ENCODE peak calls at places on chromosomes 6 and 20, in nine cellular contexts. One of them, this sample, is unnamed.

GRCh38 chr20:19407731-19408130 is 195.3 kb downstream of the SLC24A3 start:
- DNase-seq in GM12878: no peak
- DNase-seq in tibial nerve: no peak
- DNase-seq in SK-N-SH: no peak
- DNase-seq in suprapubic skin: no peak
- DNase-seq in HepG2: no peak
- DNase-seq in ovary: no peak
- DNase-seq in transverse colon: no peak
- DNase-seq in upper lobe of left lung: peak
- DNase-seq in this sample: no peak

GRCh38 chr6:21900730-21901129 is 307.2 kb downstream of the SOX4 start:
- DNase-seq in suprapubic skin: no peak
- DNase-seq in upper lobe of left lung: no peak
- DNase-seq in ovary: no peak
- DNase-seq in HepG2: no peak
- DNase-seq in GM12878: no peak
- DNase-seq in SK-N-SH: no peak
- DNase-seq in tibial nerve: no peak
- DNase-seq in transverse colon: no peak
- DNase-seq in this sample: no peak

GRCh38 chr20:57902478-57902877 is 192.7 kb upstream of the PMEPA1 start:
- DNase-seq in GM12878: no peak
- DNase-seq in tibial nerve: no peak
- DNase-seq in ovary: no peak
- DNase-seq in upper lobe of left lung: no peak
- DNase-seq in suprapubic skin: no peak
- DNase-seq in transverse colon: no peak
- DNase-seq in HepG2: no peak
- DNase-seq in SK-N-SH: no peak
- DNase-seq in this sample: no peak

GRCh38 chr20:46894579-46894958 is at the start of gene EYA2:
- DNase-seq in GM12878: no peak
- DNase-seq in HepG2: no peak
- DNase-seq in SK-N-SH: peak
- DNase-seq in suprapubic skin: no peak
- DNase-seq in upper lobe of left lung: no peak
- DNase-seq in tibial nerve: no peak
- DNase-seq in ovary: no peak
- DNase-seq in transverse colon: peak
- DNase-seq in this sample: no peak

GRCh38 chr6:34059136-34059731 is 86.7 kb downstream of the GRM4 start:
- DNase-seq in HepG2: no peak
- DNase-seq in GM12878: no peak
- DNase-seq in ovary: no peak
- DNase-seq in suprapubic skin: no peak
- DNase-seq in SK-N-SH: no peak
- DNase-seq in upper lobe of left lung: no peak
- DNase-seq in tibial nerve: no peak
- DNase-seq in transverse colon: no peak
- DNase-seq in this sample: no peak

GRCh38 chr6:83055366-83055964 is 10.2 kb downstream of the UBE3D start:
- DNase-seq in SK-N-SH: peak
- DNase-seq in tibial nerve: peak
- DNase-seq in transverse colon: peak
- DNase-seq in GM12878: no peak
- DNase-seq in upper lobe of left lung: no peak
- DNase-seq in ovary: peak
- DNase-seq in suprapubic skin: no peak
- DNase-seq in HepG2: peak
- DNase-seq in this sample: no peak

GRCh38 chr6:25250878-25251277 is 28.3 kb upstream of the CARMIL1 start:
- DNase-seq in GM12878: peak
- DNase-seq in suprapubic skin: no peak
- DNase-seq in ovary: no peak
- DNase-seq in tibial nerve: no peak
- DNase-seq in SK-N-SH: no peak
- DNase-seq in transverse colon: no peak
- DNase-seq in upper lobe of left lung: no peak
- DNase-seq in HepG2: no peak
- DNase-seq in this sample: no peak

GRCh38 chr6:7045331-7045730 is 62.4 kb upstream of the RREB1 start:
- DNase-seq in tibial nerve: no peak
- DNase-seq in SK-N-SH: no peak
- DNase-seq in upper lobe of left lung: no peak
- DNase-seq in suprapubic skin: no peak
- DNase-seq in ovary: no peak
- DNase-seq in GM12878: no peak
- DNase-seq in transverse colon: no peak
- DNase-seq in HepG2: no peak
- DNase-seq in this sample: no peak

GRCh38 chr20:56924976-56925695 is 296.0 kb downstream of the TFAP2C start:
- DNase-seq in suprapubic skin: no peak
- DNase-seq in SK-N-SH: peak
- DNase-seq in GM12878: no peak
- DNase-seq in tibial nerve: no peak
- DNase-seq in HepG2: no peak
- DNase-seq in transverse colon: peak
- DNase-seq in upper lobe of left lung: no peak
- DNase-seq in ovary: no peak
- DNase-seq in this sample: no peak

GRCh38 chr6:169286961-169287360 is 33.3 kb upstream of the THBS2 start:
- DNase-seq in suprapubic skin: no peak
- DNase-seq in transverse colon: no peak
- DNase-seq in tibial nerve: no peak
- DNase-seq in HepG2: no peak
- DNase-seq in upper lobe of left lung: no peak
- DNase-seq in ovary: no peak
- DNase-seq in SK-N-SH: no peak
- DNase-seq in GM12878: no peak
- DNase-seq in this sample: peak

GRCh38 chr20:12896180-12896579 is 112.6 kb upstream of the SPTLC3 start:
- DNase-seq in ovary: no peak
- DNase-seq in transverse colon: no peak
- DNase-seq in tibial nerve: no peak
- DNase-seq in suprapubic skin: no peak
- DNase-seq in upper lobe of left lung: no peak
- DNase-seq in SK-N-SH: no peak
- DNase-seq in HepG2: no peak
- DNase-seq in GM12878: no peak
- DNase-seq in this sample: no peak

GRCh38 chr20:12891643-12892042 is 117.1 kb upstream of the SPTLC3 start:
- DNase-seq in GM12878: no peak
- DNase-seq in tibial nerve: no peak
- DNase-seq in upper lobe of left lung: no peak
- DNase-seq in SK-N-SH: peak
- DNase-seq in suprapubic skin: no peak
- DNase-seq in HepG2: no peak
- DNase-seq in transverse colon: no peak
- DNase-seq in ovary: no peak
- DNase-seq in this sample: peak

DNA sequence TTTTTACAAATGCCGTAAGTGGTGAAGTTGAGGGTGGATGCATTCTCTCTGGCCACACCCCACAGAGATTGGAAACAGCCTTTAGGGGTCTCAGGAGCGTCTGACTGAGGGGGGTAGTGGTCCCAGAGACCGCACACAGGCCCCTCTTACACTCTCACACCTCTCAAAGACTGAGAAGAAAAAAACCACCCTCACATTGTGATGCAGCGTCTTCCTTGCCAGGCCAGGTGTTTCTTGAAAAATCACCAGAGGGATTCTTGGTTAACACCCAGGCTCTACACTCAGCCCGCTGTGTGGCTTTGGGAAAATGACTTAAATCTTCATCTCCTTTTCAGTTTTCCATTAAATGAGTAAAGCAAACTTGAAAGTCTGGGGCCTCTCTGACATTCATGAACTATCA is 115.8 kb upstream of the SPTLC3 start:
- DNase-seq in SK-N-SH: no peak
- DNase-seq in GM12878: no peak
- DNase-seq in upper lobe of left lung: no peak
- DNase-seq in tibial nerve: no peak
- DNase-seq in suprapubic skin: no peak
- DNase-seq in transverse colon: no peak
- DNase-seq in HepG2: no peak
- DNase-seq in ovary: no peak
- DNase-seq in this sample: peak
- H3K4me3 ChIP-seq in SK-N-SH: no peak
- H3K4me3 ChIP-seq in GM12878: no peak
- H3K4me3 ChIP-seq in upper lobe of left lung: no peak
- H3K4me3 ChIP-seq in tibial nerve: no peak
- H3K4me3 ChIP-seq in suprapubic skin: no peak
- H3K4me3 ChIP-seq in transverse colon: no peak
- H3K4me3 ChIP-seq in HepG2: no peak
- H3K4me3 ChIP-seq in ovary: no peak
- H3K4me3 ChIP-seq in this sample: no peak

GRCh38 chr6:75539136-75539535 is 45.5 kb upstream of the FILIP1 start:
- DNase-seq in SK-N-SH: no peak
- DNase-seq in tibial nerve: no peak
- DNase-seq in ovary: no peak
- DNase-seq in upper lobe of left lung: no peak
- DNase-seq in transverse colon: no peak
- DNase-seq in HepG2: no peak
- DNase-seq in GM12878: no peak
- DNase-seq in suprapubic skin: no peak
- DNase-seq in this sample: no peak
- TF ChIP-seq EP300 in SK-N-SH: no peak
- TF ChIP-seq EP300 in tibial nerve: no peak
- TF ChIP-seq EP300 in ovary: no peak
- TF ChIP-seq EP300 in upper lobe of left lung: no peak
- TF ChIP-seq EP300 in transverse colon: no peak
- TF ChIP-seq EP300 in HepG2: no peak
- TF ChIP-seq EP300 in GM12878: no peak
- TF ChIP-seq EP300 in suprapubic skin: no peak
- TF ChIP-seq EP300 in this sample: no peak

GRCh38 chr6:113490356-113490755 is 366.8 kb upstream of the MARCKS start:
- DNase-seq in SK-N-SH: no peak
- DNase-seq in transverse colon: no peak
- DNase-seq in ovary: no peak
- DNase-seq in tibial nerve: no peak
- DNase-seq in suprapubic skin: no peak
- DNase-seq in HepG2: peak
- DNase-seq in upper lobe of left lung: no peak
- DNase-seq in GM12878: no peak
- DNase-seq in this sample: no peak

GRCh38 chr6:113489946-113490345 is 367.2 kb upstream of the MARCKS start:
- DNase-seq in GM12878: no peak
- DNase-seq in transverse colon: no peak
- DNase-seq in HepG2: no peak
- DNase-seq in upper lobe of left lung: no peak
- DNase-seq in tibial nerve: no peak
- DNase-seq in suprapubic skin: no peak
- DNase-seq in SK-N-SH: no peak
- DNase-seq in ovary: no peak
- DNase-seq in this sample: no peak

GRCh38 chr6:113488061-113488460 is 369.1 kb upstream of the MARCKS start:
- DNase-seq in ovary: no peak
- DNase-seq in transverse colon: no peak
- DNase-seq in suprapubic skin: no peak
- DNase-seq in SK-N-SH: no peak
- DNase-seq in tibial nerve: no peak
- DNase-seq in GM12878: no peak
- DNase-seq in upper lobe of left lung: no peak
- DNase-seq in HepG2: no peak
- DNase-seq in this sample: no peak

GRCh38 chr6:113486172-113486571 is 371.0 kb upstream of the MARCKS start:
- DNase-seq in SK-N-SH: no peak
- DNase-seq in tibial nerve: no peak
- DNase-seq in upper lobe of left lung: peak
- DNase-seq in ovary: no peak
- DNase-seq in transverse colon: no peak
- DNase-seq in HepG2: no peak
- DNase-seq in GM12878: no peak
- DNase-seq in suprapubic skin: no peak
- DNase-seq in this sample: no peak

GRCh38 chr6:113488812-113489685 is 368.1 kb upstream of the MARCKS start:
- DNase-seq in SK-N-SH: no peak
- DNase-seq in transverse colon: no peak
- DNase-seq in tibial nerve: no peak
- DNase-seq in HepG2: no peak
- DNase-seq in GM12878: no peak
- DNase-seq in ovary: no peak
- DNase-seq in suprapubic skin: no peak
- DNase-seq in upper lobe of left lung: no peak
- DNase-seq in this sample: no peak
- TF ChIP-seq CTCF in SK-N-SH: peak
- TF ChIP-seq CTCF in transverse colon: no peak
- TF ChIP-seq CTCF in tibial nerve: no peak
- TF ChIP-seq CTCF in HepG2: peak
- TF ChIP-seq CTCF in GM12878: peak
- TF ChIP-seq CTCF in ovary: no peak
- TF ChIP-seq CTCF in suprapubic skin: no peak
- TF ChIP-seq CTCF in upper lobe of left lung: no peak
- TF ChIP-seq CTCF in this sample: no peak

GRCh38 chr6:53799340-53799739 is 4.5 kb downstream of the LRRC1 start:
- DNase-seq in GM12878: no peak
- DNase-seq in transverse colon: no peak
- DNase-seq in upper lobe of left lung: no peak
- DNase-seq in tibial nerve: no peak
- DNase-seq in suprapubic skin: no peak
- DNase-seq in SK-N-SH: no peak
- DNase-seq in ovary: no peak
- DNase-seq in HepG2: no peak
- DNase-seq in this sample: no peak

GRCh38 chr6:53802582-53802981 is 7.8 kb downstream of the LRRC1 start:
- DNase-seq in ovary: no peak
- DNase-seq in SK-N-SH: no peak
- DNase-seq in suprapubic skin: no peak
- DNase-seq in transverse colon: no peak
- DNase-seq in upper lobe of left lung: no peak
- DNase-seq in tibial nerve: no peak
- DNase-seq in GM12878: no peak
- DNase-seq in HepG2: no peak
- DNase-seq in this sample: no peak

GRCh38 chr6:53797304-53797703 is 2.5 kb downstream of the LRRC1 start:
- DNase-seq in HepG2: no peak
- DNase-seq in GM12878: no peak
- DNase-seq in SK-N-SH: no peak
- DNase-seq in ovary: no peak
- DNase-seq in transverse colon: no peak
- DNase-seq in suprapubic skin: no peak
- DNase-seq in tibial nerve: no peak
- DNase-seq in upper lobe of left lung: no peak
- DNase-seq in this sample: no peak

GRCh38 chr6:53803081-53803860 is 8.5 kb downstream of the LRRC1 start:
- DNase-seq in suprapubic skin: no peak
- DNase-seq in GM12878: no peak
- DNase-seq in HepG2: no peak
- DNase-seq in upper lobe of left lung: no peak
- DNase-seq in ovary: no peak
- DNase-seq in transverse colon: no peak
- DNase-seq in tibial nerve: no peak
- DNase-seq in SK-N-SH: no peak
- DNase-seq in this sample: no peak

DNA sequence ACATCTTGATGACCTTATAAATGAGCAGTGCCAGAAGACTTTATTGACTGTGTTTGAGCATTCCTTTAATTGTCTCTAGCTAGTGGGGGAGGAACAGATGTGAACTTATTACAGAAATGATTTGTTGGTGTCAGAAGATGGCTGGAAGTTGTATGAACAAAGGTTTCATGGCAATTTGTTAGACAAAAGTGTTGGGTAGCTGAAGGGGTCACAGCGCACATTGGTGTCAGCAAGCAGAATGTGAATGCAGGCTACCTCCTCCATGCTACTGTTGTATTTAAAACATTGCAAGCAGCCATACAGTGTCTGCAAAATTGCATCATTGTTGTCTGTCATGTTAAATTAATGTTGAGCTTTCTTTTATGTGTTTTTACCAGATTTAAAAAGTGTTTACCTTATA is 6.2 kb downstream of the LRRC1 start:
- DNase-seq in GM12878: no peak
- DNase-seq in transverse colon: no peak
- DNase-seq in tibial nerve: no peak
- DNase-seq in HepG2: no peak
- DNase-seq in upper lobe of left lung: no peak
- DNase-seq in ovary: no peak
- DNase-seq in suprapubic skin: no peak
- DNase-seq in SK-N-SH: no peak
- DNase-seq in this sample: no peak
- H3K4me3 ChIP-seq in GM12878: no peak
- H3K4me3 ChIP-seq in transverse colon: no peak
- H3K4me3 ChIP-seq in tibial nerve: no peak
- H3K4me3 ChIP-seq in HepG2: no peak
- H3K4me3 ChIP-seq in upper lobe of left lung: no peak
- H3K4me3 ChIP-seq in ovary: no peak
- H3K4me3 ChIP-seq in suprapubic skin: no peak
- H3K4me3 ChIP-seq in SK-N-SH: no peak
- H3K4me3 ChIP-seq in this sample: no peak